ENCODE peak calls at places on chromosome 16, in nine cellular contexts. B, E, Q, G, C, J, K, A and V are unnamed samples.

GRCh38 chr16:70253291-70254094 is 1.8 kb upstream of the EXOSC6 start:
- DNase-seq in B (no peak), E (no peak), Q (no peak), G (no peak), C (no peak), J (no peak), K (peak), A (peak), V (peak)

GRCh38 chr16:27097671-27098275 is 31.0 kb downstream of the C16orf82 start:
- DNase-seq in B (no peak), E (no peak), Q (no peak), G (peak), C (no peak), J (no peak), K (peak), A (no peak), V (peak)

GRCh38 chr16:66580605-66581209 is 1.4 kb downstream of the CMTM2 start:
- DNase-seq in B (peak), E (peak), Q (no peak), G (peak), C (no peak), J (no peak), K (peak), A (peak), V (peak)

GRCh38 chr16:79810449-79811189 is 210.1 kb upstream of the MAF start:
- DNase-seq in B (no peak), E (no peak), Q (no peak), G (no peak), C (peak), J (no peak), K (no peak), A (peak), V (no peak)

GRCh38 chr16:54287018-54287757 is 601 bp upstream of the IRX3 start:
- DNase-seq in B (no peak), E (no peak), Q (no peak), G (no peak), C (peak), J (no peak), K (no peak), A (no peak), V (no peak)

GRCh38 chr16:15690296-15690695 is 40.3 kb downstream of the NDE1 start:
- DNase-seq in B (no peak), E (no peak), Q (no peak), G (no peak), C (no peak), J (no peak), K (peak), A (no peak), V (peak)

GRCh38 chr16:568401-569258 is 1.1 kb upstream of the PIGQ start:
- DNase-seq in B (peak), E (no peak), Q (no peak), G (no peak), C (no peak), J (no peak), K (no peak), A (no peak), V (no peak)

GRCh38 chr16:87017388-87018012 is 299.7 kb downstream of the C16orf95 start:
- DNase-seq in B (no peak), E (peak), Q (no peak), G (peak), C (peak), J (no peak), K (peak), A (peak), V (peak)

GRCh38 chr16:83755391-83755790 is 52.4 kb upstream of the HSBP1 start:
- DNase-seq in B (no peak), E (no peak), Q (no peak), G (no peak), C (no peak), J (no peak), K (no peak), A (no peak), V (no peak)

GRCh38 chr16:84838383-84838948 is 18.7 kb downstream of the CRISPLD2 start:
- DNase-seq in B (no peak), E (no peak), Q (no peak), G (no peak), C (no peak), J (no peak), K (no peak), A (peak), V (no peak)